ENCODE peak calls at places on chromosomes 16 and 17, in eight cellular contexts. M is Daoy; B is left colon; S is activated CD4-positive, alpha-beta T cell treated with anti-CD3 and anti-CD28 coated beads for 4 hours; I is HFFc6; P is thoracic aorta; U is occipital lobe; D is globus pallidus. H is an unnamed sample.

GRCh38 chr17:18226284-18226945 is 980 bp downstream of the LLGL1 start:
- DNase-seq in M (peak), B (no peak), S (peak), I (no peak), P (no peak), U (no peak), D (no peak), H (no peak)

GRCh38 chr17:19712436-19713004 is 3.9 kb downstream of the SLC47A2 start:
- DNase-seq in M (no peak), B (no peak), S (no peak), I (no peak), P (no peak), U (no peak), D (no peak), H (no peak)

GRCh38 chr16:70573451-70574121 is 50.0 kb downstream of the SF3B3 start:
- DNase-seq in M (no peak), B (no peak), S (no peak), I (peak), P (no peak), U (no peak), D (peak), H (no peak)

GRCh38 chr16:56202036-56202435 is 10.7 kb downstream of the GNAO1 start:
- DNase-seq in M (peak), B (no peak), S (peak), I (no peak), P (no peak), U (no peak), D (no peak), H (no peak)

GRCh38 chr16:72937360-72937759 is 110.6 kb downstream of the ZFHX3 start:
- DNase-seq in M (peak), B (no peak), S (no peak), I (no peak), P (no peak), U (no peak), D (no peak), H (no peak)

GRCh38 chr16:31427441-31428276 is 501 bp downstream of the COX6A2 start:
- DNase-seq in M (peak), B (peak), S (peak), I (no peak), P (no peak), U (no peak), D (peak), H (no peak)

GRCh38 chr16:67562526-67562917 is at the start of gene CTCF:
- DNase-seq in M (peak), B (peak), S (peak), I (peak), P (no peak), U (peak), D (peak), H (peak)

GRCh38 chr16:27700596-27700995 is 150.7 kb downstream of the KATNIP start:
- DNase-seq in M (no peak), B (no peak), S (no peak), I (no peak), P (no peak), U (no peak), D (no peak), H (no peak)

GRCh38 chr16:55949518-55949917 is 74.3 kb upstream of the CES5A start:
- DNase-seq in M (peak), B (no peak), S (no peak), I (peak), P (no peak), U (no peak), D (no peak), H (no peak)

GRCh38 chr16:24970708-24971107 is 44.5 kb downstream of the ARHGAP17 start:
- DNase-seq in M (no peak), B (no peak), S (no peak), I (no peak), P (no peak), U (no peak), D (no peak), H (no peak)

GRCh38 chr16:49855280-49855821 is 561 bp downstream of the ZNF423 start:
- DNase-seq in M (peak), B (peak), S (peak), I (peak), P (no peak), U (peak), D (peak), H (no peak)

GRCh38 chr17:4903051-4903818 is at the start of gene CHRNE:
- DNase-seq in M (peak), B (peak), S (peak), I (peak), P (peak), U (peak), D (peak), H (peak)

GRCh38 chr16:54985156-54985555 is 54.5 kb downstream of the IRX5 start:
- DNase-seq in M (no peak), B (no peak), S (no peak), I (no peak), P (no peak), U (no peak), D (no peak), H (no peak)

GRCh38 chr16:27529962-27530361 is 19.8 kb downstream of the GTF3C1 start:
- DNase-seq in M (peak), B (no peak), S (no peak), I (peak), P (no peak), U (peak), D (no peak), H (no peak)

GRCh38 chr16:85234310-85235235 is 122.3 kb upstream of the CIBAR2 start:
- DNase-seq in M (peak), B (peak), S (no peak), I (peak), P (no peak), U (no peak), D (no peak), H (no peak)

H was measured in NCI-H2081.